ENCODE peak calls at places on chromosomes 5 and 9, in four cellular contexts. U is stomach, W is sigmoid colon, V is ovary. G is an unnamed sample.

GRCh38 chr5:107538331-107539162 is 132.2 kb downstream of the EFNA5 start:
- DNase-seq in U (no peak), W (no peak), V (no peak), G (no peak)

GRCh38 chr9:12776775-12777055 is 1.9 kb downstream of the LURAP1L start:
- DNase-seq in U (no peak), W (no peak), V (no peak), G (no peak)

GRCh38 chr5:140690376-140690932 is 716 bp downstream of the HARS1 start:
- DNase-seq in U (no peak), W (no peak), V (no peak), G (peak)

GRCh38 chr9:93267091-93267541 is 83.2 kb downstream of the WNK2 start:
- DNase-seq in U (peak), W (peak), V (peak), G (no peak)

GRCh38 chr9:15824310-15824709 is 271.5 kb downstream of the CCDC171 start:
- DNase-seq in U (no peak), W (no peak), V (no peak), G (no peak)

GRCh38 chr9:131875828-131876485 is 136.1 kb upstream of the RAPGEF1 start:
- DNase-seq in U (no peak), W (no peak), V (no peak), G (no peak)

GRCh38 chr5:36613771-36614656 is 7.6 kb downstream of the SLC1A3 start:
- DNase-seq in U (no peak), W (no peak), V (no peak), G (no peak)

GRCh38 chr5:2439608-2440007 is 311.9 kb downstream of the IRX2 start:
- DNase-seq in U (no peak), W (no peak), V (no peak), G (no peak)

GRCh38 chr9:134099123-134099761 is 31.4 kb upstream of the BRD3 start:
- DNase-seq in U (peak), W (no peak), V (no peak), G (peak)

GRCh38 chr9:504921-505821 is 290.5 kb downstream of the DOCK8 start:
- DNase-seq in U (peak), W (peak), V (peak), G (peak)

GRCh38 chr5:32850792-32851191 is 139.7 kb downstream of the NPR3 start:
- DNase-seq in U (no peak), W (no peak), V (no peak), G (no peak)

GRCh38 chr9:138101444-138102234 is 224.1 kb downstream of the CACNA1B start:
- DNase-seq in U (peak), W (no peak), V (no peak), G (no peak)

GRCh38 chr5:71904852-71905251 is 185.8 kb downstream of the CARTPT start:
- DNase-seq in U (no peak), W (no peak), V (no peak), G (no peak)

GRCh38 chr5:1540831-1541661 is 17.3 kb upstream of the LPCAT1 start:
- DNase-seq in U (no peak), W (peak), V (no peak), G (no peak)

GRCh38 chr5:71482132-71482531 is 26.7 kb downstream of the BDP1 start:
- DNase-seq in U (no peak), W (no peak), V (no peak), G (peak)

GRCh38 chr9:95641591-95641990 is 124.8 kb upstream of the PTCH1 start:
- DNase-seq in U (no peak), W (no peak), V (no peak), G (no peak)

GRCh38 chr5:168468836-168469235 is 17.4 kb upstream of the RARS1 start:
- DNase-seq in U (no peak), W (no peak), V (no peak), G (no peak)

GRCh38 chr5:42632501-42632900 is 124.1 kb upstream of the CCDC152 start:
- DNase-seq in U (no peak), W (no peak), V (no peak), G (no peak)

GRCh38 chr9:106035810-106036209 is 341.5 kb downstream of the TMEM38B start:
- DNase-seq in U (no peak), W (no peak), V (no peak), G (no peak)

GRCh38 chr9:34590376-34591090 is 1.0 kb upstream of the CNTFR start:
- DNase-seq in U (no peak), W (peak), V (no peak), G (peak)
- H3K4me3 ChIP-seq in U (peak), W (peak), V (peak), G (no peak)

GRCh38 chr5:52481851-52482250 is 305.9 kb upstream of the ITGA1 start:
- DNase-seq in U (no peak), W (no peak), V (no peak), G (no peak)
- TF ChIP-seq EP300 in U (no peak), W (no peak), V (no peak), G (no peak)

DNA sequence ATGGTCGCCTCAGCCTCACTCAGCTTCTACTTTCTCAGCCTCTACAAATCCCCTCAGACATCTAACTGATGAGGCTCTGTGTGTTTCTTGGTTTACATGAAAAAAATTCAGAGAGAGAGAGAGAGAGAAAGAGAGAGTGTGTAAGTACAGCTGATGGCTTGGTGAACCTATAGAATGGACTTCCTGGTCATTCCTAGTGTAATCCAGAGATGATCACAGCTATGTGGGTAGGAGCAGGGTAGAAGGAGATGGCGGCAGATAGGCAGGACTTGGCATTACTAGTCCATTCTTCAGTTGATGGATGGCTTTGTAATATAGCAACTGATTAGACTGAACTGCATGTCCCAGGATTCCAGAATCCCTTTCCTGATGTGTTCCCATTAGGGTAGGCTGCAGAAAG is 429.3 kb upstream of the CLINT1 start:
- DNase-seq in U (no peak), W (no peak), V (no peak), G (no peak)
- H3K4me3 ChIP-seq in U (no peak), W (no peak), V (no peak), G (no peak)

DNA sequence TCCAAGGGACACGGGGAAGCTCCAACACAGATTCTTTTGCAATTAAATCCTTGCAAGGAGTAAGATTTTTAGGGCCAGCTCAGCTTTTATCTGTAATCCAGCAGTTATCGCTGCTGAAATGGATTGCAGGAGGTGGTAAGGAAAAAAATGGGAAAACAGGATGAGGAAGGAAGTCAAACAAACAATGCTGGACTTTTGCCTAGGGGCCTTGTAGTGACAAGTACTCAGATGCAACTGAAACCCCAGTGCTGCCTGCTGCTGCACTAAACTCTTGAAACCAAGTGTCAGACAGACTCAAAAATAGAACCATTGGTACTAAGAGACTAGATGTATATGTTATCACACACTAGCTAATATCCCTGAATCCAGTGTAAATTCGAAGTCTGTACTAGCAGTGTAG is 309.2 kb downstream of the CTNND2 start:
- DNase-seq in U (no peak), W (no peak), V (no peak), G (no peak)
- TF ChIP-seq EP300 in U (no peak), W (no peak), V (no peak), G (no peak)

DNA sequence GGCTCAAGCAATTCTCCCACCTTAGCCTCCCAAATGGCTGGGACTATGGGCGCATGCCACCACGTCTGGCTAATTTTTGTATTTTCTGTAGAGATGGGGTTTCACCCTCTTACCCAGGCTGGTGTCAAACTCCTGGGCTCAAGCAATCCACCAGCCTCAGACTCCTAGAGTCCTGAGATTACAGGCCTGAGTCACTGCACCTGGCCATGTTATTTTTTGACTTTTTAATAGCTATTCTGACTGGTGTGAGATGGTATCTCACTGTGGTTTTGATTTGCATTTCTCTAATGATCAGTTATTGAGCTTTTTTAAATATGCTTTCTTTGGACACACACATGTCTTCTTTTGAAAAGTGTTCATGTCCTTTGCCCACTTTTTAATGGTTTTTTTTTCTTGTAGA is 38.2 kb downstream of the FBXW2 start:
- DNase-seq in U (no peak), W (no peak), V (no peak), G (no peak)
- H3K4me3 ChIP-seq in U (no peak), W (no peak), V (no peak), G (no peak)

G was measured in transverse colon.